ENCODE peak calls at places on chromosomes 3 and 15, in seven cellular contexts. C is T-helper 9 cell, E is neural progenitor cell, M is mesenteric fat pad, J is astrocyte of the spinal cord, I is H7, Z is RWPE2. B is an unnamed sample.

GRCh38 chr3:40971191-40972168 is 227.8 kb upstream of the CTNNB1 start:
- DNase-seq in C (no peak), E (no peak), M (no peak), J (peak), I (no peak), Z (peak), B (peak)

GRCh38 chr3:50630916-50631315 is 14.0 kb downstream of the MAPKAPK3 start:
- DNase-seq in C (no peak), E (no peak), M (no peak), J (peak), I (no peak), Z (no peak), B (no peak)

GRCh38 chr3:99825239-99825638 is 7.6 kb downstream of the CMSS1 start:
- DNase-seq in C (no peak), E (no peak), M (no peak), J (no peak), I (no peak), Z (no peak), B (no peak)

GRCh38 chr3:177932750-177933660 is 603.2 kb upstream of the KCNMB2 start:
- DNase-seq in C (no peak), E (no peak), M (no peak), J (peak), I (no peak), Z (no peak), B (no peak)

GRCh38 chr3:47381317-47382157 is 716 bp downstream of the PTPN23 start:
- DNase-seq in C (peak), E (peak), M (peak), J (peak), I (peak), Z (peak), B (peak)

GRCh38 chr3:13105851-13106250 is 32.6 kb upstream of the IQSEC1 start:
- DNase-seq in C (no peak), E (no peak), M (no peak), J (no peak), I (peak), Z (peak), B (no peak)

GRCh38 chr3:11480663-11481298 is 162.9 kb downstream of the VGLL4 start:
- DNase-seq in C (no peak), E (no peak), M (no peak), J (no peak), I (peak), Z (no peak), B (no peak)

GRCh38 chr3:66702126-66702525 is 201.3 kb upstream of the LRIG1 start:
- DNase-seq in C (no peak), E (no peak), M (no peak), J (peak), I (no peak), Z (no peak), B (no peak)

GRCh38 chr3:132513057-132513456 is 84.0 kb upstream of the ACKR4 start:
- DNase-seq in C (no peak), E (no peak), M (no peak), J (no peak), I (no peak), Z (no peak), B (no peak)

GRCh38 chr3:187912007-187912406 is 166.7 kb upstream of the BCL6 start:
- DNase-seq in C (no peak), E (no peak), M (no peak), J (no peak), I (no peak), Z (no peak), B (no peak)

GRCh38 chr15:96336643-96337353 is 6.3 kb downstream of the NR2F2 start:
- DNase-seq in C (no peak), E (peak), M (no peak), J (peak), I (no peak), Z (no peak), B (no peak)

GRCh38 chr3:71341721-71342120 is 241.8 kb downstream of the FOXP1 start:
- DNase-seq in C (no peak), E (no peak), M (no peak), J (peak), I (no peak), Z (no peak), B (no peak)

GRCh38 chr3:139906441-139906840 is 28.5 kb upstream of the CLSTN2 start:
- DNase-seq in C (no peak), E (no peak), M (no peak), J (peak), I (no peak), Z (no peak), B (no peak)

GRCh38 chr15:85649372-85649771 is 145.4 kb downstream of the KLHL25 start:
- DNase-seq in C (no peak), E (no peak), M (no peak), J (peak), I (no peak), Z (no peak), B (no peak)

GRCh38 chr3:68985391-68985790 is 28.1 kb downstream of the EOGT start:
- DNase-seq in C (no peak), E (no peak), M (no peak), J (no peak), I (no peak), Z (no peak), B (no peak)

GRCh38 chr15:80643296-80643965 is 51.7 kb upstream of the ABHD17C start:
- DNase-seq in C (no peak), E (no peak), M (no peak), J (no peak), I (no peak), Z (no peak), B (no peak)

GRCh38 chr3:151431940-151432339 is 28.9 kb downstream of the IGSF10 start:
- DNase-seq in C (no peak), E (no peak), M (no peak), J (peak), I (no peak), Z (no peak), B (no peak)

GRCh38 chr3:46955801-46956259 is 20.7 kb downstream of the CCDC12 start:
- DNase-seq in C (no peak), E (no peak), M (no peak), J (no peak), I (no peak), Z (no peak), B (no peak)

GRCh38 chr3:2879023-2879422 is 231.2 kb downstream of the IL5RA start:
- DNase-seq in C (no peak), E (no peak), M (no peak), J (no peak), I (no peak), Z (no peak), B (no peak)

GRCh38 chr3:46675843-46676567 is 17.5 kb downstream of the ALS2CL start:
- DNase-seq in C (no peak), E (no peak), M (no peak), J (no peak), I (no peak), Z (no peak), B (no peak)

GRCh38 chr3:162647321-162647720 is 1150.7 kb downstream of the OTOL1 start:
- DNase-seq in C (no peak), E (no peak), M (no peak), J (no peak), I (no peak), Z (no peak), B (no peak)

GRCh38 chr3:72123908-72124441 is 339.0 kb upstream of the PROK2 start:
- DNase-seq in C (no peak), E (no peak), M (no peak), J (peak), I (no peak), Z (peak), B (peak)

GRCh38 chr3:158911586-158911985 is 109.7 kb downstream of the MFSD1 start:
- DNase-seq in C (no peak), E (no peak), M (no peak), J (no peak), I (no peak), Z (no peak), B (no peak)

GRCh38 chr3:153210116-153210515 is 48.1 kb downstream of the RAP2B start:
- DNase-seq in C (peak), E (peak), M (no peak), J (peak), I (peak), Z (no peak), B (no peak)

GRCh38 chr3:55584030-55584429 is 96.9 kb upstream of the WNT5A start:
- DNase-seq in C (no peak), E (no peak), M (no peak), J (no peak), I (no peak), Z (no peak), B (no peak)

GRCh38 chr3:125051715-125052581 is 3.8 kb downstream of the HEG1 start:
- DNase-seq in C (peak), E (peak), M (peak), J (peak), I (peak), Z (no peak), B (no peak)